ENCODE peak calls at places on chromosomes 2 and 18, in six cellular contexts. I, G, K, J, E and D are unnamed samples.

GRCh38 chr2:202555354-202555753 is 79.4 kb upstream of the FAM117B start:
- DNase-seq in K (no peak), G (no peak), J (no peak), E (no peak), I (peak; percentile 13), D (no peak)

GRCh38 chr2:27815860-27816438 is 44.4 kb downstream of the MRPL33 start:
- DNase-seq in K (no peak), J (no peak), G (no peak), E (no peak), I (no peak), D (no peak)

GRCh38 chr2:48558436-48558835 is 28.5 kb downstream of the STON1 start:
- DNase-seq in E (no peak), I (no peak), G (no peak), J (no peak), K (no peak), D (no peak)

GRCh38 chr2:864501-865106 is 86.0 kb upstream of the SNTG2 start:
- DNase-seq in E (no peak), I (no peak), K (no peak), G (no peak), J (no peak), D (no peak)

GRCh38 chr2:181465686-181466375 is 8.6 kb downstream of the ITGA4 start:
- DNase-seq in I (no peak), G (peak; percentile 82), J (no peak), E (no peak), K (peak; percentile 7), D (peak; percentile 47)

GRCh38 chr2:43425659-43426058 is 170.2 kb downstream of the THADA start:
- DNase-seq in J (no peak), E (no peak), G (no peak), K (no peak), I (peak; percentile 80), D (no peak)

GRCh38 chr2:238098854-238099708 is 1.1 kb upstream of the ESPNL start:
- DNase-seq in G (no peak), K (no peak), I (no peak), J (no peak), E (no peak), D (no peak)

GRCh38 chr2:37412201-37412600 is 67.8 kb downstream of the QPCT start:
- DNase-seq in K (no peak), E (no peak), J (no peak), G (no peak), I (peak; percentile 34), D (no peak)

GRCh38 chr18:9661564-9661963 is 46.5 kb upstream of the RAB31 start:
- DNase-seq in G (peak; percentile 48), E (no peak), J (no peak), I (no peak), K (no peak), D (no peak)

GRCh38 chr2:2014251-2014761 is 270.0 kb upstream of the PXDN start:
- DNase-seq in I (no peak), G (peak; percentile 24), E (no peak), K (no peak), J (no peak), D (no peak)

GRCh38 chr2:181586569-181587076 is 70.3 kb downstream of the CERKL start:
- DNase-seq in J (no peak), K (no peak), G (no peak), E (peak; percentile 33), I (peak; percentile 66), D (peak; percentile 71)

GRCh38 chr18:55380574-55380973 is 207.4 kb downstream of the TCF4 start:
- DNase-seq in K (peak; percentile 47), E (no peak), I (no peak), G (peak; percentile 81), J (no peak), D (no peak)

GRCh38 chr2:53987336-53987921 is 16.6 kb upstream of the PSME4 start:
- DNase-seq in I (peak; percentile 49), J (no peak), K (no peak), G (peak; percentile 72), E (no peak), D (no peak)

GRCh38 chr2:218289639-218290315 is 2.5 kb downstream of the TMBIM1 start:
- DNase-seq in E (no peak), I (no peak), K (no peak), G (peak; percentile 69), J (no peak), D (peak; percentile 75)

GRCh38 chr2:31054383-31054782 is 83.9 kb downstream of the GALNT14 start:
- DNase-seq in G (no peak), E (no peak), K (no peak), J (no peak), I (no peak), D (no peak)

GRCh38 chr2:20661028-20661980 is 5.6 kb upstream of the GDF7 start:
- DNase-seq in G (peak; percentile 65), J (peak; percentile 74), E (peak; percentile 79), K (peak; percentile 28), I (peak; percentile 81), D (peak; percentile 34)

GRCh38 chr18:32469691-32470131 is 971 bp downstream of the GAREM1 start:
- DNase-seq in I (no peak), J (no peak), K (no peak), G (peak; percentile 43), E (peak; percentile 14), D (no peak)

GRCh38 chr2:233210843-233211600 is 40.5 kb upstream of the ATG16L1 start:
- DNase-seq in I (no peak), J (no peak), G (peak; percentile 91), K (peak; percentile 52), E (peak; percentile 88), D (peak; percentile 83)

GRCh38 chr2:37816036-37816435 is 109.1 kb upstream of the RMDN2 start:
- DNase-seq in J (no peak), K (no peak), E (no peak), I (no peak), G (no peak), D (no peak)

GRCh38 chr2:61707984-61708852 is 145.6 kb downstream of the FAM161A start:
- DNase-seq in E (peak; percentile 24), J (no peak), G (peak; percentile 84), I (peak; percentile 95), K (no peak), D (peak; percentile 8)

GRCh38 chr2:70371753-70372152 is 69.9 kb upstream of the FAM136A start:
- DNase-seq in I (no peak), G (peak; percentile 84), E (peak; percentile 86), K (peak; percentile 12), J (no peak), D (peak; percentile 98)